ENCODE peak calls at places on chromosomes 1 and 21, in eight cellular contexts. D is hepatocyte, G is OCI-LY7, W is HCT116, A is PC-3, E is GM23248, M is SK-N-SH, Q is neural progenitor cell. O is an unnamed sample.

GRCh38 chr1:177310326-177310725 is 139.6 kb downstream of the BRINP2 start:
- DNase-seq in A (peak; percentile 48), W (no peak), E (peak; percentile 71), M (no peak), G (no peak), D (no peak), Q (no peak), O (no peak)

GRCh38 chr1:61441723-61442262 is 283.1 kb downstream of the TM2D1 start:
- DNase-seq in W (no peak), G (no peak), M (no peak), E (no peak), Q (no peak), D (no peak), A (no peak), O (no peak)

GRCh38 chr1:22218618-22219250 is 75.8 kb upstream of the WNT4 start:
- DNase-seq in D (no peak), G (no peak), A (no peak), W (no peak), Q (no peak), M (no peak), E (no peak), O (no peak)

GRCh38 chr21:40151611-40152010 is 284.4 kb downstream of the PCP4 start:
- DNase-seq in G (no peak), E (no peak), D (no peak), W (no peak), A (no peak), M (no peak), Q (no peak), O (no peak)

GRCh38 chr1:54273092-54273836 is 73.3 kb downstream of the MRPL37 start:
- DNase-seq in A (no peak), E (peak; percentile 96), Q (peak; percentile 84), M (peak; percentile 80), D (peak; percentile 89), G (peak; percentile 96), W (no peak), O (no peak)

GRCh38 chr1:159214149-159214760 is 9.6 kb downstream of the ACKR1 start:
- DNase-seq in G (peak; percentile 45), W (peak; percentile 10), M (peak; percentile 65), A (peak; percentile 72), Q (peak; percentile 66), D (peak; percentile 68), E (peak; percentile 58), O (peak; percentile 58)

GRCh38 chr1:156652131-156652991 is 10.4 kb downstream of the BCAN start:
- DNase-seq in G (no peak), A (peak; percentile 69), D (peak; percentile 76), M (no peak), E (peak; percentile 74), W (no peak), Q (peak; percentile 91), O (no peak)

GRCh38 chr1:24438423-24438901 is 22.9 kb downstream of the NIPAL3 start:
- DNase-seq in W (no peak), M (peak; percentile 70), E (peak; percentile 25), G (no peak), Q (peak; percentile 56), D (no peak), A (no peak), O (no peak)

GRCh38 chr1:86507935-86508582 is 38.8 kb upstream of the CLCA4 start:
- DNase-seq in W (peak; percentile 19), G (peak; percentile 20), Q (peak; percentile 54), A (peak; percentile 50), D (peak; percentile 27), E (peak; percentile 69), M (no peak), O (peak; percentile 19)

GRCh38 chr1:41241748-41242644 is at the start of gene SCMH1:
- DNase-seq in Q (peak; percentile 91), M (peak; percentile 96), G (peak; percentile 79), A (peak; percentile 40), E (peak; percentile 75), D (peak; percentile 84), W (no peak), O (peak; percentile 63)

GRCh38 chr1:247164694-247165093 is 7.1 kb downstream of the ZNF124 start:
- DNase-seq in D (no peak), G (no peak), A (no peak), M (no peak), E (no peak), Q (no peak), W (no peak), O (no peak)

DNA sequence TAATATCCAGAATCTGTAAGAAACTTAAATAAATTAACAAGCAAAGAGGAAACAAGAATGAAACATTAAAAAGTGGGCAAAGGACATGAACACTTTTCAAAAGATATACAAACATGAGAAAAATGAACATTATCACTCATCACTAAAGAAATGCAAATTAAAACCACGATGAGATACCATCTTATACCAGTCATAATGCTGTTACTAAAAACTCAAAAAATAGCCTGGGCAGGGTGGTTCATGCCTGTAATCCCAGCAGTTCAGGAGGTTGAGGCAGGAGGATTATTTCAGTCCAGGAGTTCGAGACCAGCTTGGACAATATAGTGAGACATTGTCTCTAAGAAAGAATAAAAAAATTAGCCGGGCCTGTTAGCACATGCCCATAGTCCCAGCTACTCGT is 6.1 kb downstream of the ZNF124 start:
- DNase-seq in A (no peak), M (no peak), E (peak; percentile 3), G (no peak), W (no peak), Q (no peak), D (no peak), O (no peak)
- H3K9me3 ChIP-seq in A (peaks cover 41% of the 10 kb centered on the region), M (peaks cover 56% of the 10 kb centered on the region), E (peaks cover 4% of the 10 kb centered on the region), G (peaks cover 73% of the 10 kb centered on the region), W (peaks cover 31% of the 10 kb centered on the region), Q (peaks cover 47% of the 10 kb centered on the region), D (peaks cover 46% of the 10 kb centered on the region), O (no peaks in the 10 kb centered on the region)

DNA sequence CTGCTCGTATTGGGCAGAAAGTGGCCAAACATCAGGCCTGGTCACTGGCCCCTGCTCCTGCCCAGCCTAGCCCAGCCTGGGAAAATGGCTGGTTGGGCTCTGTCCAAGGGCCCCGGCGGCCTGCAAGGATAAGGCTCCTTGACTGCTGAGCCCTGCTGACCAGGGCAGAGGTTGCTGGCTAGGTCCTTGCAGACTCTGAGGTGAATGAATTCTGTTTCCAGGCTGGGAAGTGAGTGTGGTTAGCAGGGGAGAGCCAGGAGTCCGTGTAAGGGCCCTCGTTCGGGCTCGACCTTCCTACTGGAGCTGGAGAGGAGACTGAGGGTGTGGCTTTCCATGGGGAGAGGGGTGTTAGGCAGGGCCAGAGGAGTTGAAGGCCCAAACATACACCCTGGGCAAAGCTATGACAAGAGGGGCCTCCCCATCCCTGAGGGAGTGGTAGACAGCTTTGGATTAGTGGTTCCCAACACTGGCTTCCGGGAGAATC is 20.6 kb downstream of the CSF1 start:
- DNase-seq in A (peak; percentile 42), M (peak; percentile 80), E (peak; percentile 43), G (no peak), D (peak; percentile 72), Q (peak; percentile 97), W (peak; percentile 24), O (no peak)
- TF ChIP-seq EZH2phosphoT487 in A (no peak), M (no peak), E (no peak), G (no peak), D (no peak), Q (no peak), W (no peak), O (no peak)

GRCh38 chr21:30336596-30336995 is 898 bp downstream of the KRTAP27-1 start:
- DNase-seq in G (no peak), E (peak; percentile 44), D (no peak), Q (no peak), M (no peak), A (no peak), W (no peak), O (no peak)
- H3K9me3 ChIP-seq in G (no peaks in the 10 kb centered on the region), E (no peaks in the 10 kb centered on the region), D (no peaks in the 10 kb centered on the region), Q (no peaks in the 10 kb centered on the region), M (no peaks in the 10 kb centered on the region), A (no peaks in the 10 kb centered on the region), W (peaks cover 5% of the 10 kb centered on the region), O (no peaks in the 10 kb centered on the region)

DNA sequence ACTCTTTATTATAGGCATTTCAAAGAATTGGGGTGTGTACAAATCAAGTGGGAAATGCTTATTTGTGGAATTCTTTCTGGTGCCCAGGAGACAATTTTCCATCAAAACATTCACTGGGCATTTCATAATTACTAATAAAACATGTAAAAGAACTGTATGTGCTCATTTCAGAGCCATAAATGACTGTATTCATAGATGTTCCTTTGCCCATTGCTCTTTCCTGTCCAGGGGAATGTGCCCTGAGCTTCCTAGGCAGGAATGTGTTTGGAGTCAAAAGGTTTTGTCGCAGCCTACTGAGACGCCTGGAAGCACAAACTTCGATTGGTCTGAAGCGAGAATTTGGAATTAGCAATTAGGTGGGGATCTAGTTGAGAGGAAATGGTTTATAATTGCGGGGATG is 43.7 kb upstream of the EXOSC10 start:
- DNase-seq in D (no peak), Q (no peak), A (no peak), M (no peak), G (no peak), W (no peak), E (no peak), O (no peak)
- TF ChIP-seq EZH2phosphoT487 in D (no peak), Q (no peak), A (no peak), M (no peak), G (no peak), W (no peak), E (no peak), O (no peak)

DNA sequence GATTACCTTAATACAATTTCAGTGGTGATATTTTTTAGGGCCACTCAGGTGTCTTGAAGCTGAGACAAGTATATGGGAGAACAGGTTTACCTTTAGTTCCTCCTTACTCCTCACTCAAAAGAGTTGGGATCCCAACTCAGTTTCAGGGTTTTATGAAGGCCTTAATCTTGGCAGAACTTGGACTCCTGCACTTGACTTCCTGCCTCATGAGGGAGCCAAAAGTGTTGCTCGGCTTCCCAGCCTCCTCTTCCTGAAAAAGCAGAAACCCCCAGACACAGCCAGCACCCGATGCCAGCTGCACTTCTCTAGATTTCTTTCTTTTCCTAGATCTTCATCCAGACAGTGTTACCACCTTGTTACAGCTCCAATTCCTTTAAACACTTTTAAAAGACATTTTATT is 70.8 kb upstream of the TMPRSS2 start:
- DNase-seq in G (no peak), M (no peak), A (no peak), W (no peak), E (no peak), Q (no peak), D (no peak), O (no peak)
- H3K9me3 ChIP-seq in G (peaks cover 19% of the 10 kb centered on the region), M (peaks cover 14% of the 10 kb centered on the region), A (no peaks in the 10 kb centered on the region), W (peaks cover 9% of the 10 kb centered on the region), E (peaks cover 7% of the 10 kb centered on the region), Q (peaks cover 20% of the 10 kb centered on the region), D (peaks cover 7% of the 10 kb centered on the region), O (no peaks in the 10 kb centered on the region)

GRCh38 chr1:1892079-1892762 is 1.3 kb upstream of the GNB1 start:
- DNase-seq in D (no peak), M (no peak), Q (no peak), E (peak; percentile 59), G (peak; percentile 56), W (no peak), A (no peak), O (no peak)
- TF ChIP-seq EZH2phosphoT487 in D (no peak), M (no peak), Q (no peak), E (no peak), G (no peak), W (no peak), A (no peak), O (no peak)

DNA sequence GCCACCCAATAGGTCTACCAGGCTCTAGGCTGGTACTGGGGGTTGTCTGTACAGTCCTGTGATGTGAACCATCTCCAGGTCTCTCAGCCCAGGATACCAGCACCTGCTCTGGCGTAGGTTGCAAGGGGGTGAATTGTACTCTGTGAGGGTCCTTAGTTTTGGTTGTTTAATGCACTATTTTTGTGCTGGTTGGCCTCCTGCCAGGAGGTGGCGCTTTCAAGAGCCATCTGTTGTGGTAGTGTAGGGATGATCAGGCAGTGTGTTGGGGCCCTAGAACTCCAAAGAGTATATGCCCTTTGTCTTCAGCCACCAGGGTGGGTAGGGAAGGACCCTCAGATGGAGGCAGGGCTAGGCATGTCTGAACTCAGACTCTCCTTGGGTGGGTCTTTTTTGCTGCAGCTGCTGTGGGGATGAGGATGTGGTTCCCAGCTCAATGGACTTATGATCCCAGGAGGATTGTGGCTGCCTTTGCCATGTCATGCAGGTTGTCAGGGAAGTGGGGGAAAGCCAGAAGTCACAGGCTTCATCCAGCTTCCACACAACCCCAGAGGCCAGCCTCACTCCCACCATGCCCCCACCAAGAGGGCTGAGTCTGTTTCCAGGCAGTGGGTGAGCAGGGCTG is 301.8 kb upstream of the CHRM3 start:
- DNase-seq in E (no peak), A (no peak), W (no peak), D (no peak), M (no peak), Q (no peak), G (no peak), O (no peak)
- H3K9me3 ChIP-seq in E (no peaks in the 10 kb centered on the region), A (no peaks in the 10 kb centered on the region), W (peaks cover 5% of the 10 kb centered on the region), D (no peaks in the 10 kb centered on the region), M (no peaks in the 10 kb centered on the region), Q (no peaks in the 10 kb centered on the region), G (no peaks in the 10 kb centered on the region), O (no peaks in the 10 kb centered on the region)